ENCODE peak calls at places on chromosome 4, in seven cellular contexts. One of them, this sample, is unnamed.

GRCh38 chr4:131534944-131535640 is 1614.0 kb upstream of the PCDH10 start:
- DNase-seq in omental fat pad: no peak
- DNase-seq in dorsolateral prefrontal cortex: no peak
- DNase-seq in A549: no peak
- DNase-seq in adrenal gland: no peak
- DNase-seq in type B pancreatic cell: no peak
- DNase-seq in tibial nerve: no peak
- DNase-seq in this sample: no peak

GRCh38 chr4:57077550-57078311 is 32.5 kb downstream of the IGFBP7 start:
- DNase-seq in dorsolateral prefrontal cortex: no peak
- DNase-seq in adrenal gland: no peak
- DNase-seq in A549: peak; percentile 86
- DNase-seq in type B pancreatic cell: no peak
- DNase-seq in tibial nerve: no peak
- DNase-seq in omental fat pad: no peak
- DNase-seq in this sample: no peak

GRCh38 chr4:187608001-187608421 is 387.6 kb upstream of the ZFP42 start:
- DNase-seq in dorsolateral prefrontal cortex: no peak
- DNase-seq in omental fat pad: no peak
- DNase-seq in type B pancreatic cell: no peak
- DNase-seq in adrenal gland: no peak
- DNase-seq in A549: no peak
- DNase-seq in tibial nerve: no peak
- DNase-seq in this sample: no peak

GRCh38 chr4:149830823-149831222 is 15.2 kb upstream of the IQCM start:
- DNase-seq in tibial nerve: no peak
- DNase-seq in omental fat pad: no peak
- DNase-seq in type B pancreatic cell: no peak
- DNase-seq in dorsolateral prefrontal cortex: no peak
- DNase-seq in A549: no peak
- DNase-seq in adrenal gland: no peak
- DNase-seq in this sample: no peak

GRCh38 chr4:155822572-155822971 is 43.5 kb downstream of the ASIC5 start:
- DNase-seq in type B pancreatic cell: no peak
- DNase-seq in A549: peak; percentile 13
- DNase-seq in tibial nerve: no peak
- DNase-seq in dorsolateral prefrontal cortex: no peak
- DNase-seq in adrenal gland: no peak
- DNase-seq in omental fat pad: no peak
- DNase-seq in this sample: no peak

GRCh38 chr4:6917445-6918241 is 8.0 kb downstream of the TBC1D14 start:
- DNase-seq in tibial nerve: peak; percentile 66
- DNase-seq in dorsolateral prefrontal cortex: no peak
- DNase-seq in type B pancreatic cell: no peak
- DNase-seq in A549: peak; percentile 84
- DNase-seq in adrenal gland: peak; percentile 79
- DNase-seq in omental fat pad: peak; percentile 56
- DNase-seq in this sample: no peak

GRCh38 chr4:172982151-172982590 is 186.4 kb upstream of the GALNT7 start:
- DNase-seq in A549: peak; percentile 90
- DNase-seq in omental fat pad: no peak
- DNase-seq in tibial nerve: peak; percentile 21
- DNase-seq in type B pancreatic cell: no peak
- DNase-seq in dorsolateral prefrontal cortex: no peak
- DNase-seq in adrenal gland: peak; percentile 20
- DNase-seq in this sample: no peak

GRCh38 chr4:68337004-68337403 is 12.9 kb downstream of the YTHDC1 start:
- DNase-seq in dorsolateral prefrontal cortex: no peak
- DNase-seq in adrenal gland: no peak
- DNase-seq in A549: no peak
- DNase-seq in type B pancreatic cell: no peak
- DNase-seq in omental fat pad: no peak
- DNase-seq in tibial nerve: no peak
- DNase-seq in this sample: no peak

GRCh38 chr4:14264437-14264836 is 636.9 kb upstream of the BOD1L1 start:
- DNase-seq in tibial nerve: no peak
- DNase-seq in A549: peak; percentile 23
- DNase-seq in dorsolateral prefrontal cortex: no peak
- DNase-seq in omental fat pad: no peak
- DNase-seq in type B pancreatic cell: no peak
- DNase-seq in adrenal gland: no peak
- DNase-seq in this sample: no peak

GRCh38 chr4:167233523-167234387 is 539 bp downstream of the SPOCK3 start:
- DNase-seq in dorsolateral prefrontal cortex: peak; percentile 5
- DNase-seq in tibial nerve: no peak
- DNase-seq in adrenal gland: no peak
- DNase-seq in omental fat pad: no peak
- DNase-seq in A549: peak; percentile 1
- DNase-seq in type B pancreatic cell: no peak
- DNase-seq in this sample: no peak

GRCh38 chr4:119131160-119131559 is 4.5 kb upstream of the MYOZ2 start:
- DNase-seq in type B pancreatic cell: no peak
- DNase-seq in tibial nerve: no peak
- DNase-seq in omental fat pad: no peak
- DNase-seq in adrenal gland: no peak
- DNase-seq in dorsolateral prefrontal cortex: no peak
- DNase-seq in A549: no peak
- DNase-seq in this sample: no peak

GRCh38 chr4:41525129-41525528 is 12.8 kb upstream of the LIMCH1 start:
- DNase-seq in adrenal gland: no peak
- DNase-seq in A549: peak; percentile 92
- DNase-seq in type B pancreatic cell: no peak
- DNase-seq in omental fat pad: no peak
- DNase-seq in dorsolateral prefrontal cortex: no peak
- DNase-seq in tibial nerve: no peak
- DNase-seq in this sample: no peak

GRCh38 chr4:24260922-24261581 is 323.3 kb downstream of the DHX15 start:
- DNase-seq in dorsolateral prefrontal cortex: no peak
- DNase-seq in tibial nerve: peak; percentile 17
- DNase-seq in omental fat pad: no peak
- DNase-seq in type B pancreatic cell: no peak
- DNase-seq in adrenal gland: no peak
- DNase-seq in A549: no peak
- DNase-seq in this sample: no peak

GRCh38 chr4:109648266-109648996 is 54.8 kb downstream of the CASP6 start:
- DNase-seq in adrenal gland: no peak
- DNase-seq in A549: no peak
- DNase-seq in dorsolateral prefrontal cortex: no peak
- DNase-seq in omental fat pad: no peak
- DNase-seq in type B pancreatic cell: no peak
- DNase-seq in tibial nerve: no peak
- DNase-seq in this sample: no peak

GRCh38 chr4:98568896-98569663 is 89.3 kb downstream of the TSPAN5 start:
- DNase-seq in A549: no peak
- DNase-seq in adrenal gland: no peak
- DNase-seq in omental fat pad: no peak
- DNase-seq in tibial nerve: no peak
- DNase-seq in type B pancreatic cell: no peak
- DNase-seq in dorsolateral prefrontal cortex: peak; percentile 67
- DNase-seq in this sample: no peak

GRCh38 chr4:22842360-22842759 is 149.6 kb downstream of the GBA3 start:
- DNase-seq in tibial nerve: no peak
- DNase-seq in type B pancreatic cell: no peak
- DNase-seq in adrenal gland: no peak
- DNase-seq in omental fat pad: no peak
- DNase-seq in A549: no peak
- DNase-seq in dorsolateral prefrontal cortex: no peak
- DNase-seq in this sample: no peak

GRCh38 chr4:168724960-168725359 is 228.1 kb downstream of the PALLD start:
- DNase-seq in adrenal gland: no peak
- DNase-seq in type B pancreatic cell: no peak
- DNase-seq in omental fat pad: no peak
- DNase-seq in A549: no peak
- DNase-seq in tibial nerve: no peak
- DNase-seq in dorsolateral prefrontal cortex: no peak
- DNase-seq in this sample: no peak

GRCh38 chr4:168723569-168723968 is 226.7 kb downstream of the PALLD start:
- DNase-seq in A549: no peak
- DNase-seq in tibial nerve: no peak
- DNase-seq in type B pancreatic cell: no peak
- DNase-seq in adrenal gland: no peak
- DNase-seq in omental fat pad: no peak
- DNase-seq in dorsolateral prefrontal cortex: no peak
- DNase-seq in this sample: no peak

GRCh38 chr4:168722391-168722790 is 225.5 kb downstream of the PALLD start:
- DNase-seq in type B pancreatic cell: no peak
- DNase-seq in adrenal gland: no peak
- DNase-seq in tibial nerve: no peak
- DNase-seq in A549: no peak
- DNase-seq in omental fat pad: no peak
- DNase-seq in dorsolateral prefrontal cortex: no peak
- DNase-seq in this sample: no peak

GRCh38 chr4:168724243-168724642 is 227.4 kb downstream of the PALLD start:
- DNase-seq in A549: no peak
- DNase-seq in omental fat pad: no peak
- DNase-seq in type B pancreatic cell: no peak
- DNase-seq in adrenal gland: no peak
- DNase-seq in tibial nerve: no peak
- DNase-seq in dorsolateral prefrontal cortex: no peak
- DNase-seq in this sample: no peak

GRCh38 chr4:168723020-168723419 is 226.2 kb downstream of the PALLD start:
- DNase-seq in A549: no peak
- DNase-seq in tibial nerve: peak; percentile 34
- DNase-seq in adrenal gland: peak; percentile 24
- DNase-seq in omental fat pad: no peak
- DNase-seq in dorsolateral prefrontal cortex: no peak
- DNase-seq in type B pancreatic cell: no peak
- DNase-seq in this sample: no peak
- TF ChIP-seq CTCF in A549: no peak
- TF ChIP-seq CTCF in tibial nerve: no peak
- TF ChIP-seq CTCF in adrenal gland: no peak
- TF ChIP-seq CTCF in omental fat pad: no peak
- TF ChIP-seq CTCF in dorsolateral prefrontal cortex: no peak
- TF ChIP-seq CTCF in type B pancreatic cell: no peak
- TF ChIP-seq CTCF in this sample: no peak

GRCh38 chr4:70178075-70178660 is 17.4 kb upstream of the ODAM start:
- DNase-seq in dorsolateral prefrontal cortex: no peak
- DNase-seq in type B pancreatic cell: no peak
- DNase-seq in tibial nerve: no peak
- DNase-seq in omental fat pad: no peak
- DNase-seq in A549: no peak
- DNase-seq in adrenal gland: no peak
- DNase-seq in this sample: no peak

GRCh38 chr4:70183940-70184246 is 11.6 kb upstream of the ODAM start:
- DNase-seq in type B pancreatic cell: no peak
- DNase-seq in A549: no peak
- DNase-seq in omental fat pad: no peak
- DNase-seq in tibial nerve: no peak
- DNase-seq in dorsolateral prefrontal cortex: no peak
- DNase-seq in adrenal gland: no peak
- DNase-seq in this sample: no peak

GRCh38 chr4:70183168-70183939 is 12.2 kb upstream of the ODAM start:
- DNase-seq in omental fat pad: no peak
- DNase-seq in A549: peak; percentile 57
- DNase-seq in dorsolateral prefrontal cortex: no peak
- DNase-seq in adrenal gland: peak; percentile 20
- DNase-seq in tibial nerve: no peak
- DNase-seq in type B pancreatic cell: no peak
- DNase-seq in this sample: no peak

GRCh38 chr4:70187216-70187615 is 8.3 kb upstream of the ODAM start:
- DNase-seq in omental fat pad: no peak
- DNase-seq in tibial nerve: no peak
- DNase-seq in dorsolateral prefrontal cortex: no peak
- DNase-seq in adrenal gland: no peak
- DNase-seq in type B pancreatic cell: no peak
- DNase-seq in A549: no peak
- DNase-seq in this sample: no peak

GRCh38 chr4:70182517-70183167 is 12.9 kb upstream of the ODAM start:
- DNase-seq in tibial nerve: no peak
- DNase-seq in A549: no peak
- DNase-seq in dorsolateral prefrontal cortex: no peak
- DNase-seq in type B pancreatic cell: no peak
- DNase-seq in omental fat pad: no peak
- DNase-seq in adrenal gland: no peak
- DNase-seq in this sample: no peak
- TF ChIP-seq CTCF in tibial nerve: no peak
- TF ChIP-seq CTCF in A549: no peak
- TF ChIP-seq CTCF in dorsolateral prefrontal cortex: no peak
- TF ChIP-seq CTCF in type B pancreatic cell: no peak
- TF ChIP-seq CTCF in omental fat pad: no peak
- TF ChIP-seq CTCF in adrenal gland: no peak
- TF ChIP-seq CTCF in this sample: no peak

GRCh38 chr4:151173751-151174325 is 74.4 kb downstream of the RPS3A start:
- DNase-seq in omental fat pad: no peak
- DNase-seq in type B pancreatic cell: no peak
- DNase-seq in tibial nerve: peak; percentile 45
- DNase-seq in A549: no peak
- DNase-seq in dorsolateral prefrontal cortex: no peak
- DNase-seq in adrenal gland: peak; percentile 29
- DNase-seq in this sample: no peak

GRCh38 chr4:151175754-151176153 is 76.3 kb downstream of the RPS3A start:
- DNase-seq in type B pancreatic cell: no peak
- DNase-seq in adrenal gland: no peak
- DNase-seq in tibial nerve: no peak
- DNase-seq in dorsolateral prefrontal cortex: no peak
- DNase-seq in A549: no peak
- DNase-seq in omental fat pad: no peak
- DNase-seq in this sample: no peak

GRCh38 chr4:151174784-151175183 is 75.4 kb downstream of the RPS3A start:
- DNase-seq in dorsolateral prefrontal cortex: no peak
- DNase-seq in adrenal gland: no peak
- DNase-seq in A549: no peak
- DNase-seq in type B pancreatic cell: no peak
- DNase-seq in tibial nerve: no peak
- DNase-seq in omental fat pad: no peak
- DNase-seq in this sample: no peak

GRCh38 chr4:151176711-151177110 is 77.3 kb downstream of the RPS3A start:
- DNase-seq in tibial nerve: no peak
- DNase-seq in dorsolateral prefrontal cortex: no peak
- DNase-seq in type B pancreatic cell: no peak
- DNase-seq in A549: no peak
- DNase-seq in omental fat pad: no peak
- DNase-seq in adrenal gland: no peak
- DNase-seq in this sample: no peak

GRCh38 chr4:151175204-151175603 is 75.8 kb downstream of the RPS3A start:
- DNase-seq in dorsolateral prefrontal cortex: no peak
- DNase-seq in type B pancreatic cell: no peak
- DNase-seq in omental fat pad: no peak
- DNase-seq in tibial nerve: no peak
- DNase-seq in A549: no peak
- DNase-seq in adrenal gland: no peak
- DNase-seq in this sample: no peak
- TF ChIP-seq CTCF in dorsolateral prefrontal cortex: no peak
- TF ChIP-seq CTCF in type B pancreatic cell: no peak
- TF ChIP-seq CTCF in omental fat pad: no peak
- TF ChIP-seq CTCF in tibial nerve: no peak
- TF ChIP-seq CTCF in A549: no peak
- TF ChIP-seq CTCF in adrenal gland: no peak
- TF ChIP-seq CTCF in this sample: no peak

DNA sequence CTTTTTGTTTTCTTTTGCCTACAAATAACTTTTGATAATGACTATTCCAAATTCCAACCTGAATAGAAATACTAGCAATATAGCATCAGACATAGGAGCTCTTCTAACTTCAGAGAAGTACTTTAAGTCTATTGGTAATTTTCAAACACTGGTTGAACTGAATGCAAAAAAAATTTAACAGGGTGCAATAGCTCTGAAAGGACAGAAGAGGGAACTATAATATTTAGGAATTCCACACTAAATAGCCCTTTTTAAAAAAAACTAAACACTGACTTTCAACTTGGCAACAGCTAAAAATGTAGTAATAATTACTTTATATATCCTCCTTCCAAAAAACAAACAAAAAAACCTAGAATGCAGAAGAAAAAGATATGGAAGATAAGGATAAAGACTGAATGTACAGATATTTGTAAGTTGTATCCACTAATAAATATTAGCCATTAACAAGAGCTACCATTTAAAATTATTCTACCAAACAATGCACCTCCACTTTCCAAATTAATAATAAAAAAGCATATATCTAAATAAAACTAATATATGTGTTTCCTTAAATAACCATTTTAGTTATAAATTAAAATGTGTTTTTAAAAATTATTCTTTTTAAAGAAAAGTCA is 81.4 kb downstream of the FBXW7 start:
- DNase-seq in type B pancreatic cell: no peak
- DNase-seq in adrenal gland: no peak
- DNase-seq in A549: peak; percentile 12
- DNase-seq in dorsolateral prefrontal cortex: no peak
- DNase-seq in tibial nerve: no peak
- DNase-seq in omental fat pad: no peak
- DNase-seq in this sample: no peak
- TF ChIP-seq CTCF in type B pancreatic cell: peak; percentile 81
- TF ChIP-seq CTCF in adrenal gland: peak; percentile 49
- TF ChIP-seq CTCF in A549: peak; percentile 59
- TF ChIP-seq CTCF in dorsolateral prefrontal cortex: peak; percentile 62
- TF ChIP-seq CTCF in tibial nerve: peak; percentile 40
- TF ChIP-seq CTCF in omental fat pad: no peak
- TF ChIP-seq CTCF in this sample: peak; percentile 61